ENCODE peak calls at places on chromosomes 11 and 22, in five cellular contexts. B is stomach, N is uterus, G is tibial artery, P is neuronal stem cell. I is an unnamed sample.
A peak's percentile ranks its signal among the peaks of the same experiment; 100 is the strongest.

GRCh38 chr22:32269316-32269715 is 14.2 kb upstream of the SLC5A4 start:
- DNase-seq in B (no peak), G (no peak), N (no peak), P (no peak), I (no peak)

GRCh38 chr22:30918761-30919160 is 49.8 kb downstream of the MORC2 start:
- DNase-seq in P (no peak), N (no peak), B (no peak), G (no peak), I (no peak)

GRCh38 chr22:38844661-38845367 is 986 bp upstream of the NPTXR start:
- DNase-seq in P (no peak), B (no peak), G (no peak), N (no peak), I (no peak)

GRCh38 chr22:33579448-33580093 is 340.7 kb downstream of the LARGE1 start:
- DNase-seq in N (peak; percentile 31), P (peak; percentile 53), G (no peak), B (peak; percentile 68), I (peak; percentile 54)

GRCh38 chr22:35996596-35996995 is 32.0 kb downstream of the RBFOX2 start:
- DNase-seq in B (no peak), N (no peak), P (no peak), G (no peak), I (no peak)

GRCh38 chr11:61148016-61148640 is 13.1 kb downstream of the VPS37C start:
- DNase-seq in N (no peak), P (no peak), B (no peak), G (no peak), I (no peak)

GRCh38 chr11:116073854-116074837 is 569.9 kb upstream of the CADM1 start:
- DNase-seq in G (no peak), B (no peak), N (peak; percentile 31), P (peak; percentile 76), I (no peak)

GRCh38 chr11:94574193-94574961 is 7.2 kb downstream of the PIWIL4 start:
- DNase-seq in P (no peak), B (no peak), N (peak; percentile 33), G (no peak), I (no peak)

GRCh38 chr11:78840623-78841022 is 266.0 kb upstream of the NARS2 start:
- DNase-seq in B (no peak), G (no peak), N (peak; percentile 47), P (no peak), I (no peak)

GRCh38 chr22:17265649-17266248 is 46.5 kb upstream of the ADA2 start:
- DNase-seq in G (no peak), P (no peak), B (no peak), N (no peak), I (no peak)

GRCh38 chr22:32587449-32587848 is 112.8 kb downstream of the FBXO7 start:
- DNase-seq in N (peak; percentile 91), P (no peak), B (no peak), G (no peak), I (no peak)

GRCh38 chr11:117973446-117973922 is 12.7 kb upstream of the IL10RA start:
- DNase-seq in G (no peak), P (no peak), N (no peak), B (no peak), I (peak; percentile 27)
- H3K4me1 ChIP-seq in G (no peaks in the 10 kb centered on the region), P (peaks cover 2% of the 10 kb centered on the region), N (no peaks in the 10 kb centered on the region), B (peaks cover 10% of the 10 kb centered on the region), I (peaks cover 17% of the 10 kb centered on the region)

DNA sequence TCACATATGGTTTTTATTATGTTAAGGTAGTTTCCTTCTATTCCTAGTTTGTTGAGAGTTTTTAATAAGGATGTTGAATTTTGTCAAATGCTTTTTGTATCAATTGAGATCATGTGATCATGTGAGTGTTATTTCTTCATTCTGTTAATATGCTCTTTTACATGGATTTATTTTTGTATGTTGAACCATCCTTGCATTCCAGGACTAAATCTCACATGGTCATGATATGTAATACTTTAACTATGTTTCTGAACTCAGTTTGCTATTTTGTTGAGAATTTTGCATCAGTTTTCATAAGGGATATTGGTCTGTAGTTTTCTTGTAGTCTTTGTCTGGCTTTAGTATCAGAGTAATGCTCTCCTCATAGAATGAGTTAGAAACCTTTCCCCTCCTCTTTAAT is 43.2 kb downstream of the KCNQ1 start:
- DNase-seq in B (no peak), P (no peak), G (no peak), N (no peak), I (no peak)
- H3K9me3 ChIP-seq in B (peaks cover 36% of the 10 kb centered on the region), P (peaks cover 4% of the 10 kb centered on the region), G (peaks cover 34% of the 10 kb centered on the region), N (no peaks in the 10 kb centered on the region), I (no peaks in the 10 kb centered on the region)

GRCh38 chr11:67278939-67279588 is 10.0 kb upstream of the ANKRD13D start:
- DNase-seq in G (peak; percentile 63), P (no peak), B (no peak), N (no peak), I (no peak)
- H3K4me1 ChIP-seq in G (peaks cover 53% of the 10 kb centered on the region), P (peaks cover 6% of the 10 kb centered on the region), B (peaks cover 62% of the 10 kb centered on the region), N (no peaks in the 10 kb centered on the region), I (peaks cover 7% of the 10 kb centered on the region)

DNA sequence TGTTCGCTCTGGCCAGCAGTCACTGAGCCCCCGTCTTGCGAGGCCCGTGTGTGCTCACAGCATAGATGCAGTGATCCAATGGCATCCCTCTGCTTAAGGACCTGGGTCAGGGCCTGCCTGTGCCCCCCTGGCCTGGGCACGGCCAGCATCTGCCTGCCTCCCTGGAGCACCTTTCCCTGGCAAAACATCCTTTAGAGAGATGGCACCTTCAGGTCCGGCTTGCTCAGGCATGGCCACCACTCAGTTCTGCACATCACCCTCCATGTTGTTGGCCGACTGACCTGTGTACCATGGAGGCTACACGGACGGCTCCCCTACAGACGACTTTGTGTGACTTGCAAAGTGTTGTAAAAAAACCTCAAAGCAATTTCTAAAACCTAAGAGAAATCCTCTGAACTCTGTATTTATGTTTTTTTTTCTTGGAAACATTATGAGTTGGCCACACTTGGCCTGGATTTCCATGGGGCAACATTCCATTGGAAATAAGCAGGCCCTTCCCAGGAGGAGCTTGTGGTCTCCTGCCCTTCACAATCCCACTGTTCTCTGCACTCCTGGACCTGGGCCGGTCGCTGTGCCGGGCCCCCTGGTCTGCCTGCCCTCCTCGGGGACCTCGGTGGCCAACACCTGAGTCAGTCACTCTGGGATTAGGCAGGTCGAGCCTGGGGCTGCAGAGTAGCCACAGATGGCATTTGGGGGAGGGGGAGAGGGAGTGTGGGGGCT is 592.4 kb downstream of the TBC1D22A start:
- DNase-seq in B (peak; percentile 20), P (no peak), N (no peak), G (no peak), I (no peak)
- H3K9me3 ChIP-seq in B (peaks cover 23% of the 10 kb centered on the region), P (peaks cover 61% of the 10 kb centered on the region), N (no peaks in the 10 kb centered on the region), G (peaks cover 6% of the 10 kb centered on the region), I (peaks cover 12% of the 10 kb centered on the region)

DNA sequence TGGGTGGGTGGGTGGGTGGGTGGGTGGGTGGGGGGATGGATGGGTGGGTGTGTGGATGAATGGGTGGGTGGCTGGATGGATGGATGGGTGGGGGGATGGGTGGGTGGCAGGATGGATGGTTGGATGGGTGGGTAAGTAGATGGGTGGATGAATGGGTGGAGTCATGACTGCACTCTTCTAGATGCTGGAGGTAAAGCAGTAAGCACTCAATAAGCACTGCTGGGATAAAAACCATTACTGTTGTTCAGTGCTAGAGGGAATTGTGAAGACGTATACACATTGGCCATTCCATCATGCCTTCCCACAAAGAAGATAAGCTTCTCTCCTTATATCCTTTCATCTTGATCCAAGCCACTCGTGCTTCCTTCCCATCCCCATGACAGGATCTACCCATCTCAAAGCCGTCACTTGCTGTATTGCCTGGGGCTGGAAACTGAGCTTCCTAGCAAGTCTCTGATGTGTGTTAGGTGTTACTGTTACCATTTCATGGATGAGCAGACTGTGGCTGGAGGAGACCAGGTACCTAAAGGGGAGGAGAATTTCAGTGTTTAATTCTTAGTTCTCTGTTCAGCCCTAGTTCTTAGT is 74.8 kb downstream of the MICAL2 start:
- DNase-seq in B (no peak), N (no peak), P (no peak), G (no peak), I (no peak)
- H3K4me1 ChIP-seq in B (peaks cover 36% of the 10 kb centered on the region), N (peaks cover 17% of the 10 kb centered on the region), P (no peaks in the 10 kb centered on the region), G (peaks cover 58% of the 10 kb centered on the region), I (peaks cover 22% of the 10 kb centered on the region)

GRCh38 chr11:75627879-75628668 is 40.8 kb downstream of the MAP6 start:
- DNase-seq in P (no peak), B (no peak), N (no peak), G (no peak), I (no peak)
- H3K9me3 ChIP-seq in P (no peaks in the 10 kb centered on the region), B (no peaks in the 10 kb centered on the region), N (no peaks in the 10 kb centered on the region), G (no peaks in the 10 kb centered on the region), I (no peaks in the 10 kb centered on the region)

DNA sequence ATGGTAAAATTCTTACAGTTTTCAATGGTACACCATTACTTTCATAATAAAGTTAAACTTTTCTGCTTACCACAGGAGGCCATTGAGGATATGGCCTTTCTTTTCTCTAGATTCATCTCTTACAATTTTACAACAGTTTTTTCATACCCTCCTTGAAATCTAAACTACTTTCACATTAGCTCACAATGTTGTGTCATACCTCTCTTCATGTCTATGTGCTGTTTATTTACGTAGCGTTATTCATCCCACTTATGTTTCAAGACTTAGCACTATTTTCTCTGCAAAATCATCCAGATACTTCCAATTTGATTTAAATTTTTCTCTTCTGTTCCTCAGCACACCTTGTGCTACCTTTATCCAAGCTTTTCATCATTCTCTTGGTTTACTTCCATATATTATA is 123.3 kb downstream of the METTL15 start:
- DNase-seq in G (no peak), B (no peak), N (no peak), P (no peak), I (no peak)
- H3K4me1 ChIP-seq in G (peaks cover 7% of the 10 kb centered on the region), B (no peaks in the 10 kb centered on the region), N (no peaks in the 10 kb centered on the region), P (no peaks in the 10 kb centered on the region), I (no peaks in the 10 kb centered on the region)

DNA sequence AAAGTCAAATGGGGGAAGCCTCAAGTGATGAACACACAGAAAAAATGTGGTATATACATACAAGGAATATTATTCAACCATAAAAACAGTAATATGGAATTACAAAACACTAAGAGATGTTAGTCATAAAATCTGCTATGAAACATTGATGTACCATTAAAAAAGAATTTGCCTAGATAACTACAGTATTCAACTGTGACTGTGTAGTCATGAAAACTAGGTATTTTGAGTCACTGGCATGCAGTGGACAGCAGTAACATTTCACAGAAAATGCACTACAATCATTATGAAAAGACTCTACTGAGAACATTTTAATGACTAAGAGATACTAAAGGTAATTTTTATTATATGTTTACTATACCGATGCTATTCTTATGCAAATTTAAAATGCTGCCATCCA is 11.7 kb downstream of the ZNF195 start:
- DNase-seq in B (no peak), G (no peak), N (no peak), P (no peak), I (no peak)
- H3K9me3 ChIP-seq in B (peaks cover 49% of the 10 kb centered on the region), G (peaks cover 20% of the 10 kb centered on the region), N (no peaks in the 10 kb centered on the region), P (peaks cover 29% of the 10 kb centered on the region), I (peaks cover 8% of the 10 kb centered on the region)

DNA sequence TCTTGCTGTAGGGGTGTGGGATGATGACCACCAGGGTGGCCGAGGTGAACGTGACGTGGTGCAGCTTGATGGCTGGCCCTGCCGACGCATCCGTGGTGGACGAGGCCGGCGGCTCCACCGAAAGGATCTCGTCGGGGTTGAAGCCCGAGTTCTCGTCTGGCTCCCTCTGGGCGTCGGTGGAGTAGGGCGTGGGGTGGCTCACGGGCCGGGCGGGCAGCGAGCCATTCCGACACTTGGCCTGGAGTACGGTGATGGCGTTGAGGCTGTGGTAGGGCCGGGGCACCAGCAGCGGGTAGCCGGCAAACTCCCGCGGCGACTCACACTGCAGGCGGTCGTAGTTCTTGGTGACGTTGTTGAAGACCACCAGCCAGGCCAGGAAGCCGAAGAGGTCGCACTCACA is 52.7 kb downstream of the ELFN2 start:
- DNase-seq in P (no peak), N (no peak), B (no peak), G (no peak), I (no peak)
- H3K4me1 ChIP-seq in P (no peaks in the 10 kb centered on the region), N (no peaks in the 10 kb centered on the region), B (no peaks in the 10 kb centered on the region), G (no peaks in the 10 kb centered on the region), I (no peaks in the 10 kb centered on the region)

I was measured in lung.